ENCODE peak calls at places on chromosomes 13 and 19, in four cellular contexts. G, O, W and H are unnamed samples.
A peak's percentile ranks its signal among the peaks of the same experiment; 100 is the strongest.

GRCh38 chr13:80740076-80740475 is 399.1 kb upstream of the SPRY2 start:
- DNase-seq in O (no peak), G (no peak), W (no peak), H (no peak)

GRCh38 chr13:68509734-68510621 is 1279.8 kb upstream of the PCDH9 start:
- DNase-seq in W (no peak), G (no peak), O (no peak), H (no peak)

GRCh38 chr13:108495686-108496363 is 133.6 kb upstream of the MYO16 start:
- DNase-seq in W (no peak), G (peak; percentile 76), O (no peak), H (no peak)

GRCh38 chr19:28103916-28104315 is 1109.0 kb downstream of the UQCRFS1 start:
- DNase-seq in W (no peak), G (no peak), O (no peak), H (no peak)

GRCh38 chr13:64912141-64912540 is 2318.0 kb downstream of the PCDH9 start:
- DNase-seq in G (no peak), W (peak; percentile 83), O (no peak), H (no peak)

GRCh38 chr13:39209731-39210633 is 171.7 kb downstream of the NHLRC3 start:
- DNase-seq in W (peak; percentile 11), G (no peak), O (no peak), H (no peak)

GRCh38 chr19:49884760-49885159 is 7.3 kb downstream of the TBC1D17 start:
- DNase-seq in W (no peak), O (no peak), G (no peak), H (no peak)

GRCh38 chr13:27820524-27821482 is 28.5 kb downstream of the GSX1 start:
- DNase-seq in W (no peak), G (peak; percentile 71), O (no peak), H (no peak)

GRCh38 chr13:30346789-30347167 is 39.4 kb upstream of the KATNAL1 start:
- DNase-seq in W (no peak), O (no peak), G (no peak), H (no peak)

GRCh38 chr13:39892731-39893293 is 237.3 kb downstream of the COG6 start:
- DNase-seq in G (no peak), O (no peak), W (no peak), H (no peak)

GRCh38 chr19:29587518-29587986 is 18.5 kb upstream of the POP4 start:
- DNase-seq in W (peak; percentile 38), G (no peak), O (no peak), H (peak; percentile 76)

GRCh38 chr19:31113250-31113685 is 236.0 kb downstream of the TSHZ3 start:
- DNase-seq in G (no peak), O (no peak), W (peak; percentile 39), H (no peak)

GRCh38 chr19:1411255-1412191 is 4.1 kb downstream of the DAZAP1 start:
- DNase-seq in O (no peak), W (peak; percentile 54), G (no peak), H (no peak)

GRCh38 chr13:31138515-31138914 is 23.2 kb downstream of the HSPH1 start:
- DNase-seq in G (no peak), O (no peak), W (no peak), H (no peak)

GRCh38 chr13:113059891-113060290 is 45.7 kb upstream of the F7 start:
- DNase-seq in O (no peak), W (no peak), G (no peak), H (no peak)

GRCh38 chr19:18904334-18905057 is 8.5 kb upstream of the CERS1 start:
- DNase-seq in O (no peak), W (no peak), G (no peak), H (no peak)

GRCh38 chr19:1907563-1908363 is 2.6 kb downstream of the ADAT3 start:
- DNase-seq in W (no peak), G (no peak), O (peak; percentile 56), H (no peak)

GRCh38 chr13:40028446-40028845 is 373.0 kb downstream of the COG6 start:
- DNase-seq in W (no peak), G (no peak), O (no peak), H (no peak)

GRCh38 chr13:45179428-45179827 is 21.4 kb downstream of the KCTD4 start:
- DNase-seq in W (peak; percentile 63), G (no peak), O (no peak), H (no peak)

GRCh38 chr19:12985049-12985776 is 10.1 kb upstream of the NFIX start:
- DNase-seq in W (peak; percentile 76), O (peak; percentile 82), G (no peak), H (no peak)

GRCh38 chr13:59780058-59780457 is 383.7 kb downstream of the DIAPH3 start:
- DNase-seq in O (no peak), G (no peak), W (peak; percentile 59), H (no peak)

GRCh38 chr19:51093510-51094345 is 11.0 kb upstream of the KLK14 start:
- DNase-seq in W (no peak), G (no peak), O (no peak), H (no peak)

GRCh38 chr19:51096473-51097165 is 11.6 kb downstream of the CTU1 start:
- DNase-seq in O (no peak), G (no peak), W (no peak), H (no peak)

GRCh38 chr19:51093066-51093465 is 10.4 kb upstream of the KLK14 start:
- DNase-seq in W (no peak), G (no peak), O (no peak), H (no peak)

GRCh38 chr19:51097166-51097736 is 11.0 kb downstream of the CTU1 start:
- DNase-seq in O (peak; percentile 75), G (peak; percentile 89), W (peak; percentile 62), H (no peak)

GRCh38 chr19:51094696-51095279 is 12.1 kb upstream of the KLK14 start:
- DNase-seq in G (peak; percentile 83), O (peak; percentile 78), W (no peak), H (no peak)
- TF ChIP-seq CHD1 in G (no peak), O (no peak), W (no peak), H (no peak)

GRCh38 chr13:104477256-104477655 is 1411.0 kb upstream of the SLC10A2 start:
- DNase-seq in W (no peak), G (no peak), O (no peak), H (no peak)

DNA sequence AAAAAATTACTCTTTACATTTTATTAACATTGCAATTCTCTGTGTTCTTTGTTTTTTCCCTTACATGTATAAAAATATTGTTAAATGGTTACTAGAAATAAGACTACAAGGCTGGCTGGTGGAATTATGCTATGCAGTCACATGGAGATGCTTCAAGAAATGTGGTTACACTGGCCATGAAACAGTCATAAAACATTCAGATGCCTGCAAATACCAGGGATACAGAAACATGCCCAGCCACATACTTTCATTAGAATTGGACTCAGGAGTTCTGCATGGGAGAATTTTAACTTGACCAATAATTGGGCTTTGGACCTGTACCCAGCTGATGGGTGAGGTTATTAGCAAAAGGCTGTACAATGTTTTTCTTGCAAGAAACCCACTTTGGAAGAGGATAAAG is 1407.7 kb upstream of the SLC10A2 start:
- DNase-seq in W (no peak), G (no peak), O (no peak), H (no peak)
- TF ChIP-seq CHD1 in W (no peak), G (no peak), O (no peak), H (no peak)

DNA sequence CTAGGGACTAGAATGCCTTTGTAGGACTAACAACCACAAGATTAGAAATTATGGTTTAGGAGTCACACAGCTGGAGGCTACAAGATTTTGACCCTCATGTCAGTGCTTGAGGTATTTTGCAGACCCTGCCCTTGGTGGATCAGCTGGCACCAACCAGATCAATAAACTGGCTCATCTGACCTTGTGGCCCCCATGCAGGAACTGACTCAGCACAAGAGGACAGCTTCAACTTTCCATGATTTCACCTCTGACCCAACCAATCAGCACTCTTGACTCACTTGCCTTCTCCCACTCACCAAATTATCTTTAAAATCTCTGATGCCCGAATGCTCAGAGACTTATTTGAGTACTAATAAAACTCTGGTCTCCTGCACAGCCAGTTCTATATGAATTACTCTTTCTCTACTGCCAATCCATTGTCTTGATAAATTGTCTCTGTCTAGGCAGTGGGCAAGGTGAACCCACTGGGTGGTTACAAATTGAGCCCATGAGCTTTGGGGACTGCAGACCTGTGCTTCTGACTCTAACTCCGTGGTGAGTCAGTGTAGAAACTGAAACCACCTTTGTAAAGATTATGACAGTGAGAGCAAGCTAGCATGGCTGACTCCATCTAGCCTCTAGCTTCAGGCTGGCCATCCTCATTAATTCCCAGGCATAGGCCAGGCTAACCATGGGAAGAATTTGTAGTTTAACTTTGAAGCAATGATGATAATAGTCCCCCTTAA is 33.8 kb upstream of the CEACAM8 start:
- DNase-seq in G (no peak), W (no peak), O (no peak), H (no peak)
- TF ChIP-seq CHD1 in G (no peak), W (no peak), O (no peak), H (no peak)

GRCh38 chr19:7914598-7915045 is at the start of gene TGFBR3L:
- DNase-seq in W (no peak), G (no peak), O (no peak), H (no peak)

GRCh38 chr19:7915250-7916136 is 863 bp downstream of the TGFBR3L start:
- DNase-seq in O (no peak), W (no peak), G (no peak), H (no peak)

GRCh38 chr19:7916908-7917291 is 2.3 kb downstream of the TGFBR3L start:
- DNase-seq in O (no peak), G (no peak), W (no peak), H (no peak)

GRCh38 chr19:7917292-7918061 is 2.7 kb upstream of the SNAPC2 start:
- DNase-seq in G (peak; percentile 86), W (peak; percentile 45), O (no peak), H (no peak)

GRCh38 chr19:7916137-7916907 is 1.7 kb downstream of the TGFBR3L start:
- DNase-seq in W (no peak), G (peak; percentile 80), O (no peak), H (no peak)
- TF ChIP-seq CHD1 in W (no peak), G (no peak), O (no peak), H (no peak)

GRCh38 chr13:36158606-36159005 is 27.4 kb upstream of the DCLK1 start:
- DNase-seq in O (no peak), G (no peak), W (no peak), H (no peak)
- TF ChIP-seq CHD1 in O (no peak), G (no peak), W (no peak), H (no peak)

DNA sequence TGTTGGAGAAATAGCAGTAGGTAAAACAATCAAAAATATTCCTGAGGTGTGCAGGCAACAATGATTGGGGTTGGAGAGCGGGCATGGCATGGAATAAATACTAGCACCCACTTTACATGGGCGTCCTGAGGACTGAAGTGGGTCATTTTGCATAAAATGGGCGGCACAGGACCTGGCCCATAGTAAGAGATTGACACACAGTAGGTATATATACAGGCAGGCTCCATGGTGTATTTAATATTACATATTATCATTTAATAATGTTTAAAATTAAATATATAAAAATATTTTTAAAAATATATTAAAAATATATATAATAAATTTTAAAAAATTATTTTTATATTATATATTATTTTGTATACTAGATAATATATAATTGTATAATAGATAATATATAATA is 48.3 kb downstream of the CRYL1 start:
- DNase-seq in O (no peak), G (no peak), W (no peak), H (no peak)
- TF ChIP-seq CHD1 in O (no peak), G (no peak), W (no peak), H (no peak)

GRCh38 chr13:93180376-93180966 is 46.1 kb upstream of the GPC6 start:
- DNase-seq in O (no peak), G (no peak), W (peak; percentile 52), H (no peak)
- TF ChIP-seq CHD1 in O (no peak), G (no peak), W (no peak), H (no peak)

GRCh38 chr19:3058009-3058820 is 4.1 kb downstream of the TLE5 start:
- DNase-seq in W (no peak), O (no peak), G (no peak), H (no peak)
- TF ChIP-seq CHD1 in W (no peak), O (no peak), G (no peak), H (no peak)